ENCODE peak calls at places on chromosomes 6 and 20, in seven cellular contexts. H, W, V, E, G, S and F are unnamed samples.

GRCh38 chr6:79257381-79258205 is 23.1 kb upstream of the HMGN3 start:
- DNase-seq in H (no peak), W (peak), V (no peak), E (peak), G (peak), S (no peak), F (peak)

GRCh38 chr6:692858-693736 is at the start of gene EXOC2:
- DNase-seq in H (peak), W (peak), V (peak), E (peak), G (peak), S (no peak), F (peak)

GRCh38 chr6:36120539-36120938 is 9.8 kb upstream of the MAPK13 start:
- DNase-seq in H (no peak), W (no peak), V (no peak), E (no peak), G (no peak), S (no peak), F (no peak)

GRCh38 chr20:4710106-4710475 is 11.6 kb upstream of the PRND start:
- DNase-seq in H (no peak), W (no peak), V (no peak), E (no peak), G (no peak), S (no peak), F (no peak)

GRCh38 chr20:58393299-58393698 is 4.3 kb downstream of the VAPB start:
- DNase-seq in H (no peak), W (no peak), V (no peak), E (no peak), G (peak), S (no peak), F (peak)

GRCh38 chr6:30810813-30811329 is 66.5 kb upstream of the IER3 start:
- DNase-seq in H (no peak), W (peak), V (no peak), E (no peak), G (no peak), S (no peak), F (no peak)

GRCh38 chr20:45347936-45348809 is at the start of gene SDC4:
- DNase-seq in H (no peak), W (peak), V (peak), E (peak), G (peak), S (no peak), F (peak)

GRCh38 chr6:82397962-82398692 is 34.5 kb downstream of the TPBG start:
- DNase-seq in H (no peak), W (peak), V (no peak), E (peak), G (peak), S (no peak), F (peak)

GRCh38 chr6:155171109-155171746 is 92.6 kb upstream of the CLDN20 start:
- DNase-seq in H (peak), W (peak), V (peak), E (peak), G (peak), S (peak), F (peak)

GRCh38 chr20:26208296-26209091 is 511.8 kb upstream of the ZNF337 start:
- DNase-seq in H (no peak), W (peak), V (peak), E (no peak), G (peak), S (no peak), F (no peak)

GRCh38 chr6:167855825-167856425 is 29.2 kb downstream of the AFDN start:
- DNase-seq in H (peak), W (peak), V (no peak), E (peak), G (peak), S (peak), F (peak)

DNA sequence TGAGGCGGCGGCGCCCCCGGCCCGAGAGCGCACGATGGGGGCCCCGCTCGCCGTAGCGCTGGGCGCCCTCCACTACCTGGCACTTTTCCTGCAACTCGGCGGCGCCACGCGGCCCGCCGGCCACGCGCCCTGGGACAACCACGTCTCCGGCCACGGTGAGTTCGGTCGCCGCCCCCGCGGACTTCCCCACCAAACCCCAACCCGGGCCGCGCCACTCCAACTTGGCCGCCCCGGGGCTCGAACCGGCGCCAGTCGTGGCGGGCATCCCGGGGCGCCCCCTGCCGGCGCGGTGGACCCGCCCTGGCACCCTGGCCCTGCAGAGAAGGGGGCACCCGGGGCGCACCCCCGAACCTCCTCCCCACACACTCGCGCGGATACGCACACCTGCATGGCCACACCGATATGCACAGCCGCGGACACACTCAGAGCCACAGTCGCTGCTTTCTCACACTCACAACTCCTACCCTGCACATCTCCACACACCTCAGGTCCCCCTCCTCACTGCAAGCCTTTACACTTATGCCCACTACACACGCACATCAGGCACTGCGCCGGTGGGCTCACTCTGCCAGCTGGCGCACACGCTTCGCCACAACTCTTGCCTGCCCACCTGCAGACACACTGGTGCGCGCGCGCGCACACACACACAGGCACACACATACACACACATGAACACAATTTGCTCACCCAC is 535 bp downstream of the VSTM2L start:
- DNase-seq in H (no peak), W (no peak), V (no peak), E (no peak), G (no peak), S (no peak), F (no peak)
- TF ChIP-seq CTCF in H (peak), W (no peak), V (peak), E (no peak), G (peak), S (peak), F (no peak)

GRCh38 chr6:64589961-64590360 is 954.4 kb downstream of the PHF3 start:
- DNase-seq in H (no peak), W (no peak), V (no peak), E (no peak), G (no peak), S (no peak), F (no peak)
- H3K4me3 ChIP-seq in H (no peak), W (no peak), V (no peak), E (no peak), G (no peak), S (no peak), F (no peak)

GRCh38 chr6:26087284-26088115 is at the start of gene HFE:
- DNase-seq in H (no peak), W (peak), V (peak), E (peak), G (peak), S (no peak), F (peak)
- TF ChIP-seq CTCF in H (peak), W (no peak), V (no peak), E (peak), G (peak), S (no peak), F (no peak)

GRCh38 chr20:48820649-48820973 is 7.2 kb downstream of the PREX1 start:
- DNase-seq in H (no peak), W (no peak), V (no peak), E (no peak), G (no peak), S (no peak), F (no peak)
- H3K4me3 ChIP-seq in H (no peak), W (no peak), V (no peak), E (no peak), G (no peak), S (no peak), F (no peak)

GRCh38 chr20:32302507-32302872 is 25.0 kb downstream of the KIF3B start:
- DNase-seq in H (no peak), W (peak), V (no peak), E (no peak), G (no peak), S (no peak), F (no peak)
- TF ChIP-seq CTCF in H (no peak), W (no peak), V (no peak), E (no peak), G (no peak), S (no peak), F (no peak)

GRCh38 chr6:4420160-4420865 is 284.9 kb upstream of the ECI2 start:
- DNase-seq in H (no peak), W (no peak), V (no peak), E (no peak), G (no peak), S (no peak), F (no peak)

GRCh38 chr6:4426916-4427315 is 291.5 kb upstream of the ECI2 start:
- DNase-seq in H (no peak), W (no peak), V (no peak), E (no peak), G (no peak), S (no peak), F (no peak)

DNA sequence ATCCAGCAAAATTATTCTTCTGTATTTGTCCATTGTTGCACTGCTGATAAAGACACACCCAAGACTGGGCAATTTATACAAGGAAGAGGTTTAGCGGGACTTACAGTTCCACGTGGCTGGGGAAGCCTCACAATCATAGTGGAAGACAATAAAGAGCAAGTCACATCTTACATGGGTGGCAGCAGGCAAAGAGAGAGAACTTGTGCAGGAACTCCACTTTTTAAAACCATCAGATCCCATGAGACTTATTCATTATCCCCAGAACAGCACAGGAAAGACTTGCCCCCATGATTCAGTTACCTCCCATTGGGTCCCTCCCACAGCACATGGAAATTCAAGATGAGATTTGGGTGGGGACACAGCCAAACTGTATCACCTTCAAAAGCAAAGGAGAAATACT is 286.5 kb upstream of the ECI2 start:
- DNase-seq in H (no peak), W (no peak), V (no peak), E (no peak), G (no peak), S (no peak), F (peak)
- H3K4me3 ChIP-seq in H (no peak), W (no peak), V (no peak), E (no peak), G (no peak), S (no peak), F (no peak)